ENCODE peak calls at places on chromosomes 5 and 9, in eight cellular contexts. W is substantia nigra; O is cardiac muscle cell; T is T-helper 2 cell treated with Interferon-gamma antibody and Interleukin-4, amounts not matched to agents 5 μg/mL and 100 μg/mL, for 36 hours; R is stimulated activated CD4-positive, alpha-beta T cell treated with anti-CD3 and anti-CD28 coated beads, TNF-alpha, amount 100 ng/mL, for 1 hour; V is caudate nucleus; M is NCI-H510A treated with DMSO at 0.1 percent for 48 hours; Y is AG08396. H is an unnamed sample.

GRCh38 chr5:26003966-26004365 is 1034.4 kb downstream of the CDH9 start:
- DNase-seq in W (no peak), O (no peak), T (no peak), R (no peak), V (no peak), M (no peak), Y (no peak), H (no peak)

GRCh38 chr5:178126556-178126955 is 4.3 kb upstream of the RMND5B start:
- DNase-seq in W (no peak), O (no peak), T (no peak), R (no peak), V (no peak), M (no peak), Y (no peak), H (no peak)

GRCh38 chr5:109805882-109806281 is 116.2 kb downstream of the MAN2A1 start:
- DNase-seq in W (no peak), O (no peak), T (no peak), R (no peak), V (no peak), M (no peak), Y (no peak), H (no peak)

GRCh38 chr9:111066427-111066826 is 28.2 kb upstream of the LPAR1 start:
- DNase-seq in W (no peak), O (peak; percentile 61), T (no peak), R (no peak), V (no peak), M (no peak), Y (no peak), H (no peak)

GRCh38 chr9:128494108-128494742 is 10.3 kb upstream of the GLE1 start:
- DNase-seq in W (peak; percentile 80), O (peak; percentile 63), T (no peak), R (no peak), V (no peak), M (peak; percentile 56), Y (no peak), H (peak; percentile 47)

GRCh38 chr9:83707518-83707767 is 315 bp downstream of the UBQLN1 start:
- DNase-seq in W (no peak), O (no peak), T (no peak), R (no peak), V (no peak), M (no peak), Y (peak; percentile 91), H (peak; percentile 15)

GRCh38 chr5:54295658-54296276 is 14.6 kb downstream of the ARL15 start:
- DNase-seq in W (no peak), O (no peak), T (no peak), R (no peak), V (no peak), M (peak; percentile 44), Y (no peak), H (no peak)

GRCh38 chr9:134411451-134412297 is 85.4 kb downstream of the RXRA start:
- DNase-seq in W (no peak), O (peak; percentile 47), T (no peak), R (no peak), V (no peak), M (no peak), Y (no peak), H (peak; percentile 24)

GRCh38 chr5:141618030-141618803 is 583 bp downstream of the DIAPH1 start:
- DNase-seq in W (no peak), O (peak; percentile 47), T (peak; percentile 55), R (no peak), V (no peak), M (peak; percentile 21), Y (peak; percentile 43), H (peak; percentile 13)

GRCh38 chr9:22683393-22684075 is 236.9 kb downstream of the DMRTA1 start:
- DNase-seq in W (no peak), O (no peak), T (no peak), R (no peak), V (no peak), M (no peak), Y (peak; percentile 32), H (no peak)

GRCh38 chr5:75513841-75514240 is 2.1 kb downstream of the POLK start:
- DNase-seq in W (no peak), O (no peak), T (no peak), R (no peak), V (no peak), M (no peak), Y (no peak), H (no peak)

GRCh38 chr9:134899818-134900325 is 17.8 kb downstream of the FCN1 start:
- DNase-seq in W (no peak), O (no peak), T (no peak), R (no peak), V (no peak), M (no peak), Y (no peak), H (no peak)

GRCh38 chr9:94135222-94135621 is 51.0 kb downstream of the PTPDC1 start:
- DNase-seq in W (no peak), O (peak; percentile 98), T (no peak), R (no peak), V (no peak), M (no peak), Y (peak; percentile 63), H (no peak)

GRCh38 chr9:129591916-129592315 is 29.0 kb downstream of the C9orf50 start:
- DNase-seq in W (no peak), O (no peak), T (no peak), R (no peak), V (no peak), M (no peak), Y (no peak), H (no peak)

GRCh38 chr5:35029333-35029732 is 18.4 kb downstream of the AGXT2 start:
- DNase-seq in W (no peak), O (peak; percentile 75), T (no peak), R (no peak), V (no peak), M (no peak), Y (no peak), H (no peak)

GRCh38 chr9:83062011-83062652 is 810 bp downstream of the RASEF start:
- DNase-seq in W (no peak), O (peak; percentile 8), T (no peak), R (no peak), V (no peak), M (peak; percentile 68), Y (peak; percentile 17), H (peak; percentile 34)

GRCh38 chr5:177142029-177142681 is 8.6 kb downstream of the NSD1 start:
- DNase-seq in W (no peak), O (no peak), T (no peak), R (no peak), V (no peak), M (no peak), Y (no peak), H (no peak)

GRCh38 chr5:95858023-95858461 is 35.5 kb upstream of the GLRX start:
- DNase-seq in W (peak; percentile 38), O (peak; percentile 91), T (no peak), R (no peak), V (peak; percentile 21), M (no peak), Y (peak; percentile 78), H (no peak)

GRCh38 chr9:133356391-133357091 is at the start of the genes SURF1 and SURF2:
- DNase-seq in W (peak; percentile 85), O (peak; percentile 81), T (peak; percentile 86), R (peak; percentile 75), V (peak; percentile 88), M (peak; percentile 63), Y (peak; percentile 93), H (peak; percentile 66)

GRCh38 chr5:3020426-3020825 is 268.9 kb upstream of the IRX2 start:
- DNase-seq in W (no peak), O (no peak), T (no peak), R (no peak), V (no peak), M (no peak), Y (no peak), H (no peak)

GRCh38 chr9:89122944-89123343 is 55.7 kb downstream of the SHC3 start:
- DNase-seq in W (no peak), O (peak; percentile 57), T (no peak), R (no peak), V (no peak), M (no peak), Y (peak; percentile 17), H (no peak)

GRCh38 chr5:148697177-148697820 is 43.0 kb upstream of the HTR4 start:
- DNase-seq in W (no peak), O (peak; percentile 86), T (no peak), R (no peak), V (peak; percentile 20), M (no peak), Y (peak; percentile 55), H (no peak)

GRCh38 chr5:90899014-90899604 is 340.5 kb downstream of the ADGRV1 start:
- DNase-seq in W (no peak), O (no peak), T (no peak), R (no peak), V (no peak), M (no peak), Y (no peak), H (no peak)

GRCh38 chr5:125578551-125578950 is 832.1 kb upstream of the ZNF608 start:
- DNase-seq in W (no peak), O (no peak), T (no peak), R (no peak), V (no peak), M (no peak), Y (no peak), H (no peak)

GRCh38 chr5:139651502-139651862 is 3.3 kb downstream of the CXXC5 start:
- DNase-seq in W (no peak), O (no peak), T (no peak), R (no peak), V (no peak), M (no peak), Y (no peak), H (no peak)

GRCh38 chr9:130243882-130244170 is 21.7 kb upstream of the HMCN2 start:
- DNase-seq in W (no peak), O (no peak), T (no peak), R (no peak), V (no peak), M (no peak), Y (no peak), H (no peak)

GRCh38 chr5:81290146-81290545 is 11.2 kb upstream of the ZCCHC9 start:
- DNase-seq in W (no peak), O (no peak), T (no peak), R (no peak), V (no peak), M (no peak), Y (no peak), H (no peak)

H was measured in DMS79 treated with DMSO at 0.1 percent for 48 hours.